ENCODE peak calls at places on chromosomes 12 and 14, in eight cellular contexts. V is choroid plexus epithelial cell; P is body of pancreas; B is fibroblast of mammary gland; R is stomach; N is CD8-positive, alpha-beta T cell; A is IMR-90; S is lower lobe of right lung. J is an unnamed sample.

GRCh38 chr12:123126294-123127144 is 24.4 kb downstream of the PITPNM2 start:
- DNase-seq in V (peak; percentile 99), P (peak; percentile 32), B (peak; percentile 99), R (peak; percentile 33), N (no peak), A (peak; percentile 98), S (no peak), J (no peak)

GRCh38 chr14:64807588-64807987 is 72.1 kb downstream of the SPTB start:
- DNase-seq in V (no peak), P (no peak), B (no peak), R (no peak), N (no peak), A (no peak), S (no peak), J (no peak)

GRCh38 chr14:100772607-100773165 is 46.0 kb downstream of the DLK1 start:
- DNase-seq in V (no peak), P (no peak), B (no peak), R (no peak), N (no peak), A (no peak), S (no peak), J (no peak)

GRCh38 chr12:69338120-69338859 is 9.9 kb upstream of the LYZ start:
- DNase-seq in V (no peak), P (no peak), B (no peak), R (no peak), N (no peak), A (no peak), S (no peak), J (no peak)

GRCh38 chr14:26522985-26523384 is 74.8 kb downstream of the NOVA1 start:
- DNase-seq in V (peak; percentile 13), P (no peak), B (peak; percentile 88), R (no peak), N (no peak), A (peak; percentile 89), S (no peak), J (no peak)

GRCh38 chr12:50533203-50533584 is 28.4 kb downstream of the DIP2B start:
- DNase-seq in V (peak; percentile 64), P (no peak), B (no peak), R (no peak), N (no peak), A (no peak), S (no peak), J (no peak)

GRCh38 chr12:81976661-81977060 is 217.5 kb upstream of the PPFIA2 start:
- DNase-seq in V (no peak), P (no peak), B (no peak), R (no peak), N (no peak), A (no peak), S (no peak), J (no peak)

GRCh38 chr12:18837025-18837424 is 99.1 kb downstream of the CAPZA3 start:
- DNase-seq in V (no peak), P (peak; percentile 17), B (peak; percentile 69), R (no peak), N (no peak), A (peak; percentile 49), S (no peak), J (no peak)

GRCh38 chr14:99716091-99716849 is 32.2 kb downstream of the CYP46A1 start:
- DNase-seq in V (no peak), P (no peak), B (no peak), R (no peak), N (peak; percentile 27), A (no peak), S (no peak), J (no peak)

GRCh38 chr12:54495327-54495726 is 2.2 kb upstream of the NCKAP1L start:
- DNase-seq in V (no peak), P (no peak), B (no peak), R (no peak), N (no peak), A (no peak), S (no peak), J (no peak)

GRCh38 chr14:56215180-56215579 is 97.0 kb downstream of the PELI2 start:
- DNase-seq in V (no peak), P (no peak), B (no peak), R (no peak), N (no peak), A (no peak), S (no peak), J (no peak)

GRCh38 chr14:75982724-75983358 is 1.0 kb upstream of the TGFB3 start:
- DNase-seq in V (peak; percentile 84), P (peak; percentile 85), B (peak; percentile 82), R (no peak), N (no peak), A (peak; percentile 61), S (peak; percentile 69), J (peak; percentile 57)

GRCh38 chr12:14260011-14260993 is 105.2 kb upstream of the ATF7IP start:
- DNase-seq in V (peak; percentile 95), P (peak; percentile 96), B (peak; percentile 93), R (peak; percentile 89), N (no peak), A (peak; percentile 93), S (peak; percentile 95), J (peak; percentile 94)

GRCh38 chr14:59503256-59503655 is 18.9 kb downstream of the JKAMP start:
- DNase-seq in V (no peak), P (no peak), B (no peak), R (no peak), N (no peak), A (no peak), S (no peak), J (no peak)

GRCh38 chr12:124740691-124741137 is 123.0 kb downstream of the SCARB1 start:
- DNase-seq in V (peak; percentile 43), P (peak; percentile 46), B (peak; percentile 49), R (peak; percentile 78), N (no peak), A (peak; percentile 66), S (no peak), J (no peak)

GRCh38 chr12:82835217-82835616 is 148.5 kb downstream of the TMTC2 start:
- DNase-seq in V (peak; percentile 9), P (no peak), B (peak; percentile 82), R (no peak), N (no peak), A (peak; percentile 29), S (no peak), J (no peak)

GRCh38 chr14:50094056-50094455 is 22.3 kb downstream of the VCPKMT start:
- DNase-seq in V (no peak), P (no peak), B (no peak), R (no peak), N (no peak), A (no peak), S (no peak), J (no peak)

GRCh38 chr12:106527356-106527755 is 55.4 kb upstream of the RFX4 start:
- DNase-seq in V (peak; percentile 5), P (no peak), B (no peak), R (no peak), N (no peak), A (peak; percentile 18), S (no peak), J (no peak)

GRCh38 chr12:112133418-112133817 is 8.1 kb downstream of the TRAFD1 start:
- DNase-seq in V (no peak), P (no peak), B (no peak), R (no peak), N (no peak), A (no peak), S (no peak), J (no peak)

GRCh38 chr12:51318846-51319570 is 5.0 kb downstream of the BIN2 start:
- DNase-seq in V (no peak), P (no peak), B (no peak), R (no peak), N (peak; percentile 75), A (no peak), S (peak; percentile 56), J (peak; percentile 63)

GRCh38 chr12:66823857-66824570 is 145.1 kb upstream of the GRIP1 start:
- DNase-seq in V (peak; percentile 1), P (no peak), B (no peak), R (no peak), N (no peak), A (no peak), S (no peak), J (no peak)

GRCh38 chr14:41783403-41783802 is 176.7 kb downstream of the LRFN5 start:
- DNase-seq in V (no peak), P (no peak), B (no peak), R (no peak), N (no peak), A (no peak), S (no peak), J (no peak)

GRCh38 chr14:41782488-41782887 is 175.8 kb downstream of the LRFN5 start:
- DNase-seq in V (no peak), P (no peak), B (peak; percentile 4), R (no peak), N (no peak), A (no peak), S (no peak), J (no peak)

GRCh38 chr14:41785696-41786095 is 179.0 kb downstream of the LRFN5 start:
- DNase-seq in V (peak; percentile 7), P (no peak), B (peak; percentile 3), R (no peak), N (no peak), A (no peak), S (no peak), J (no peak)
- TF ChIP-seq CTCF in V (no peak), P (no peak), B (no peak), R (no peak), N (no peak), A (no peak), S (no peak), J (no peak)

GRCh38 chr12:71732357-71732712 is 22.3 kb upstream of the RAB21 start:
- DNase-seq in V (no peak), P (no peak), B (no peak), R (no peak), N (no peak), A (no peak), S (no peak), J (no peak)
- H3K4me3 ChIP-seq in V (no peak overlapping the region), P (no peak overlapping the region), B (no peak overlapping the region), R (no peak overlapping the region), N (no peak overlapping the region), A (no peak overlapping the region), S (no peak overlapping the region), J (no peak overlapping the region)

DNA sequence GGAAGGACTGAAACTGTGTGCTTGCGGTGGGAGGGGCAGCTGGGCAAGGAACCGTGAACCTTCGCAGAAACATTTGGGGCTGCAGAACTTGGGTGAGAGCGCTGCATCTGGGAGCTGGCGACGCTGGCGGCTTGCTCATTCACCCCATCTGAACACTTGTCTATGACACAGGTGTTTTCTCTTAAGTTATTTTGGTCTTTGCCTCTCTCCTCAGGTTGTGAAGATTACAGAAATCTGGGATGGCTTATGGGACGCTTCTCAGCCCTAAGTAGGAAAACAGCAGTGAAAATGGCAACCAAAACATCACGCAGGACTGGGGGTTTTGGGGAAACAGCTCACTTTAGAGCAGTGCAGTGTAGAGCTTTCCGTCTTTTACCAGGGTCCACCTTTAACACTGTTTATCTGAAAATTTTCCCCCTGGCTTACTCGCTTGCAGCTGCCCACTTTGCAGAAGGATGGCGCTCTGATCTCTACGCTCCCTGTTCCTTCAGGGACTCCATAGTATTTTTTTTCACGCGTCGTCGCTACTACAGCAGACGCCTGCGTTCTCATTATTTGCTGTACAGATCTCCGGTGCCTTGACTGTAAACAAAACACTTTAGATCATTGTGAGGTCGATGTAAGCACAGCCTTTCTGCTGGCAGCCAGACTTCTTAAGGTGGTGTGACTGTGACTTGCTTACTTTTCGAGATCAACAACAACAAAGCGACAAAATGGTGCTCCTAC is 2.7 kb upstream of the CDKN1B start:
- DNase-seq in V (peak; percentile 61), P (peak; percentile 56), B (no peak), R (peak; percentile 54), N (peak; percentile 82), A (peak; percentile 45), S (peak; percentile 60), J (peak; percentile 75)
- TF ChIP-seq CTCF in V (peak; percentile 64), P (no peak), B (peak; percentile 30), R (peak; percentile 8), N (no peak), A (peak; percentile 34), S (peak; percentile 30), J (peak; percentile 24)

GRCh38 chr14:77140937-77141591 is 527 bp downstream of the ZDHHC22 start:
- DNase-seq in V (peak; percentile 38), P (no peak), B (peak; percentile 3), R (no peak), N (no peak), A (peak; percentile 18), S (no peak), J (no peak)
- H3K4me3 ChIP-seq in V (peak overlapping the region; percentile 37), P (peak overlapping the region; percentile 12), B (no peak overlapping the region), R (peak overlapping the region; percentile 36), N (no peak overlapping the region), A (no peak overlapping the region), S (peak overlapping the region; percentile 42), J (peak overlapping the region; percentile 17)